ENCODE peak calls at places on chromosomes 11 and 22, in nine cellular contexts. V is activated CD8-positive, alpha-beta memory T cell treated with anti-CD3 and anti-CD28 coated beads, Interleukin-2, amount 10 ng/mL, durations not matched to agents 7 days and 5 days; H is B cell; J is astrocyte of the spinal cord; E is bronchial epithelial cell; T is epithelial cell of esophagus; U is substantia nigra; B is AG09319; W is Kasumi-1. Y is an unnamed sample.

GRCh38 chr11:132080121-132080520 is 709.7 kb downstream of the NTM start:
- DNase-seq in V (no peak), E (peak; percentile 80), J (no peak), U (no peak), H (no peak), B (no peak), T (peak; percentile 70), W (no peak), Y (no peak)

GRCh38 chr11:12285106-12285505 is 92.3 kb upstream of the PARVA start:
- DNase-seq in T (peak; percentile 83), E (peak; percentile 68), U (no peak), B (peak; percentile 79), H (no peak), J (peak; percentile 97), W (peak; percentile 27), V (peak; percentile 14), Y (peak; percentile 53)

GRCh38 chr11:86718999-86719398 is 46.6 kb upstream of the ME3 start:
- DNase-seq in V (no peak), H (no peak), T (no peak), U (no peak), J (no peak), B (no peak), W (no peak), E (no peak), Y (no peak)

GRCh38 chr11:96213500-96213899 is 129.5 kb downstream of the MAML2 start:
- DNase-seq in J (peak; percentile 77), B (peak; percentile 48), E (no peak), W (no peak), V (no peak), H (no peak), U (no peak), T (no peak), Y (no peak)

GRCh38 chr22:23530766-23531282 is 49.3 kb downstream of the IGLL1 start:
- DNase-seq in T (no peak), E (no peak), B (no peak), U (no peak), J (no peak), W (no peak), H (no peak), V (no peak), Y (no peak)

GRCh38 chr11:25970726-25971508 is 361.0 kb upstream of the ANO3 start:
- DNase-seq in V (no peak), W (peak; percentile 1), E (peak; percentile 93), J (no peak), T (peak; percentile 88), U (no peak), H (no peak), B (no peak), Y (no peak)

GRCh38 chr11:13480198-13480597 is 15.6 kb downstream of the PTH start:
- DNase-seq in U (no peak), E (no peak), T (peak; percentile 14), V (no peak), J (no peak), B (no peak), H (no peak), W (no peak), Y (no peak)

GRCh38 chr22:32175751-32176644 is 16.9 kb upstream of the C22orf42 start:
- DNase-seq in B (no peak), T (no peak), E (no peak), V (no peak), W (no peak), J (no peak), H (no peak), U (no peak), Y (no peak)

GRCh38 chr22:37485714-37486223 is 415 bp downstream of the MFNG start:
- DNase-seq in T (no peak), B (no peak), H (no peak), V (peak; percentile 51), W (no peak), U (no peak), E (no peak), J (no peak), Y (no peak)

GRCh38 chr11:45027312-45027711 is 76.6 kb upstream of the TP53I11 start:
- DNase-seq in V (no peak), J (no peak), E (no peak), W (no peak), B (no peak), T (no peak), U (no peak), H (no peak), Y (no peak)

GRCh38 chr11:122333476-122333875 is 217.5 kb upstream of the BLID start:
- DNase-seq in U (no peak), B (no peak), J (no peak), E (no peak), V (no peak), H (no peak), T (no peak), W (no peak), Y (no peak)

GRCh38 chr11:9688716-9689511 is 25.0 kb downstream of the SWAP70 start:
- DNase-seq in W (peak; percentile 86), J (peak; percentile 81), B (peak; percentile 35), T (peak; percentile 76), E (peak; percentile 69), H (peak; percentile 64), U (peak; percentile 25), V (peak; percentile 59), Y (no peak)

GRCh38 chr11:44601471-44602370 is 36.3 kb downstream of the CD82 start:
- DNase-seq in E (no peak), J (no peak), B (no peak), V (no peak), U (no peak), T (peak; percentile 13), W (no peak), H (peak; percentile 79), Y (no peak)

GRCh38 chr22:46028069-46028991 is 51.4 kb upstream of the WNT7B start:
- DNase-seq in W (no peak), B (no peak), U (no peak), T (no peak), E (no peak), V (no peak), J (no peak), H (no peak), Y (peak; percentile 6)

GRCh38 chr22:20748820-20749428 is 25.0 kb upstream of the SERPIND1 start:
- DNase-seq in B (no peak), V (no peak), U (no peak), H (peak; percentile 43), J (peak; percentile 63), T (no peak), W (no peak), E (no peak), Y (no peak)